ENCODE peak calls at places on chromosomes 6 and 20, in six cellular contexts. F is ascending aorta, D is sigmoid colon, H is AG04450, T is gastrocnemius medialis, O is SK-N-SH. E is an unnamed sample. For H3K9me3 and H3K27me3, the result is how much of the 10 kb centered on the place peaks cover.

GRCh38 chr6:10320291-10320690 is 94.6 kb downstream of the TFAP2A start:
- DNase-seq in D (no peak), F (no peak), T (no peak), H (no peak), O (no peak), E (no peak)

GRCh38 chr6:169386431-169387057 is 132.9 kb upstream of the THBS2 start:
- DNase-seq in F (no peak), O (peak), D (no peak), H (no peak), T (no peak), E (peak)

GRCh38 chr6:83252717-83253116 is 59.6 kb downstream of the RWDD2A start:
- DNase-seq in H (peak), O (no peak), F (no peak), D (no peak), T (no peak), E (no peak)

GRCh38 chr20:728022-728944 is 40.0 kb downstream of the SLC52A3 start:
- DNase-seq in T (peak), O (peak), F (no peak), D (no peak), H (no peak), E (no peak)

GRCh38 chr20:59006864-59007757 is at the start of gene CTSZ:
- DNase-seq in O (no peak), D (peak), H (no peak), T (no peak), F (peak), E (no peak)

GRCh38 chr20:57530327-57530981 is 5.5 kb upstream of the CTCFL start:
- DNase-seq in H (no peak), D (no peak), O (no peak), F (no peak), T (no peak), E (no peak)

GRCh38 chr6:14276667-14277404 is 159.3 kb downstream of the CD83 start:
- DNase-seq in T (no peak), F (no peak), H (no peak), D (no peak), O (no peak), E (no peak)

GRCh38 chr20:15702161-15702560 is 871.1 kb downstream of the KIF16B start:
- DNase-seq in T (no peak), O (no peak), F (no peak), D (no peak), H (no peak), E (no peak)

GRCh38 chr20:37142708-37143107 is 36.4 kb upstream of the RPN2 start:
- DNase-seq in O (no peak), F (no peak), D (no peak), H (no peak), T (no peak), E (no peak)

GRCh38 chr6:21149460-21149859 is 444.1 kb upstream of the SOX4 start:
- DNase-seq in H (no peak), O (no peak), T (no peak), D (no peak), F (no peak), E (no peak)

GRCh38 chr6:95589826-95590570 is 12.7 kb downstream of the MANEA start:
- DNase-seq in F (no peak), T (no peak), O (no peak), D (no peak), H (no peak), E (no peak)

GRCh38 chr6:95593025-95593424 is 15.7 kb downstream of the MANEA start:
- DNase-seq in O (no peak), H (no peak), T (no peak), D (no peak), F (no peak), E (no peak)

GRCh38 chr6:95587989-95588388 is 10.7 kb downstream of the MANEA start:
- DNase-seq in H (no peak), D (no peak), O (no peak), F (no peak), T (no peak), E (no peak)

DNA sequence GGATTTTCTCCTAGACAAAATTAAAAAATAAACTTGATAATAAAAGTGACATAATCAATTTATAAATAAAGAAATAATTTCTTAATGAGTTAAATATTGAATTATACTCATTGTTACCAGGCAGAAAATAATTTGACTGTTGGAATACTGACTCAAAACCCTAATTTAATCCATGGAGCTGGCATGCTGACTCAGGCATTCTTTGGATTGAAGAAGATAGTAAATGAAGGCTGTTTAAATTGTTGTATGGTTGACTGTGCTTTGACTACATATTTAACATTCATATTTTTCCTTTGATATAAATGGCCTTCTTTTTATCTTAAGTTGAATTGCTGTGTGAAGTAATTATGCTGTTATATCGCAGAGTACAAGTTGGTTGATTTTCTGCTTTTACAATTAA is 11.7 kb downstream of the MANEA start:
- DNase-seq in F (no peak), H (no peak), O (no peak), T (no peak), D (no peak), E (no peak)
- H3K9me3 ChIP-seq in F (under half), H (under half), O (under half), T (under half), D (under half), E (under half)

DNA sequence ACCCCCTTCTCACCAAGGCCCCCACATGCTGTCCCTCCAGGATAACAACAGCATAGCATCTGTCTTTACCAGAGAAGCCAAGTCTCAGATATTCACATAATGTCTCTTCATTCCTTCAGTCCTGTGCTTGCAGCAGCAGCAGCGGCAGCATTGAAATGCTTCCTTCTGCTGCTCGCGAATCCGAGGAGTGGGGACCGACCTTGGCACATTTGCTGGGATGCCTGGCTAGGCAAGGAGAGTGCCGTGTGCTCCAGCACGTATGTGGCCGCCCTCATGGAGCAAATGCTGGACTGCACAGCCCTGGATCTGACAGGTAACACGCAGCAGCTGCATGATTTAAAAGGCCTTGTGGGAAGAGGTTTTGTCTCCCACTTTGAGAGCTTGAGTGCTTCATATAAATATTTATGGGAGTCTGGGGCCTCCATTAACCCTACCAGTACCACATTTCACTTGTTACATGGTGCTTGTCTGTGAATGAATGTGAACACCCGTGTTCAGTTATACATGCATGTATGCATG is 9.9 kb downstream of the MAFB start:
- DNase-seq in F (no peak), H (no peak), O (no peak), D (no peak), T (no peak), E (no peak)
- H3K27me3 ChIP-seq in F (under half), H (under half), O (under half), D (under half), T (under half), E (under half)

DNA sequence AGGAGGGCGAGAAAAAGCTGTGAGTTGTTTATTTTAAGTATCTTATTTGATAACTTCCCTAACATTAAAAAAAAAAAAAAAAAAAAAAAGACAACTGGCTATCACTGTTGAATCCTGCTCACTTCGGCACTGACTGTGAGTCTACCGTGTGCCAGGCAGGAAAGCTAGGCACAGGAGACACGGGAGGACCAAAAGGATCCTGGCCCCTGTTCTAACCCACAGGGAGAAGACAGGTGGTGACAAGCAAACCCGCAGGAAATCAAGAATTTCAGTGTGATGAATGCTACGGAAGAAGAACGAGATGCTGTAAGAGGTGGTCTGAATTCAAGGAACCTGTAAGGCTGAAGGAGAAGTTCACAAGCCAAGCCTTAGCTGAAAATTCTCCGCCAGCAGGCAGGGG is 94.7 kb upstream of the NFATC2 start:
- DNase-seq in H (no peak), O (no peak), F (no peak), T (no peak), D (no peak), E (no peak)
- TF ChIP-seq CTCF in H (no peak), O (no peak), F (no peak), T (no peak), D (no peak), E (no peak)

GRCh38 chr6:154690857-154691256 is 42.4 kb upstream of the SCAF8 start:
- DNase-seq in F (no peak), D (no peak), O (no peak), T (no peak), H (no peak), E (no peak)
- H3K9me3 ChIP-seq in F (under half), D (under half), O (under half), T (under half), H (under half), E (under half)

GRCh38 chr6:36984581-36985383 is 1.2 kb downstream of the MTCH1 start:
- DNase-seq in T (peak), O (peak), D (peak), F (peak), H (peak), E (peak)

GRCh38 chr6:36986704-36987047 is 680 bp upstream of the MTCH1 start:
- DNase-seq in H (no peak), T (no peak), D (no peak), F (no peak), O (no peak), E (no peak)

GRCh38 chr6:36985384-36985962 is 523 bp downstream of the MTCH1 start:
- DNase-seq in F (no peak), T (no peak), H (no peak), D (no peak), O (no peak), E (no peak)

GRCh38 chr6:36983538-36983937 is 2.5 kb downstream of the MTCH1 start:
- DNase-seq in D (no peak), O (no peak), H (no peak), F (no peak), T (no peak), E (no peak)

DNA sequence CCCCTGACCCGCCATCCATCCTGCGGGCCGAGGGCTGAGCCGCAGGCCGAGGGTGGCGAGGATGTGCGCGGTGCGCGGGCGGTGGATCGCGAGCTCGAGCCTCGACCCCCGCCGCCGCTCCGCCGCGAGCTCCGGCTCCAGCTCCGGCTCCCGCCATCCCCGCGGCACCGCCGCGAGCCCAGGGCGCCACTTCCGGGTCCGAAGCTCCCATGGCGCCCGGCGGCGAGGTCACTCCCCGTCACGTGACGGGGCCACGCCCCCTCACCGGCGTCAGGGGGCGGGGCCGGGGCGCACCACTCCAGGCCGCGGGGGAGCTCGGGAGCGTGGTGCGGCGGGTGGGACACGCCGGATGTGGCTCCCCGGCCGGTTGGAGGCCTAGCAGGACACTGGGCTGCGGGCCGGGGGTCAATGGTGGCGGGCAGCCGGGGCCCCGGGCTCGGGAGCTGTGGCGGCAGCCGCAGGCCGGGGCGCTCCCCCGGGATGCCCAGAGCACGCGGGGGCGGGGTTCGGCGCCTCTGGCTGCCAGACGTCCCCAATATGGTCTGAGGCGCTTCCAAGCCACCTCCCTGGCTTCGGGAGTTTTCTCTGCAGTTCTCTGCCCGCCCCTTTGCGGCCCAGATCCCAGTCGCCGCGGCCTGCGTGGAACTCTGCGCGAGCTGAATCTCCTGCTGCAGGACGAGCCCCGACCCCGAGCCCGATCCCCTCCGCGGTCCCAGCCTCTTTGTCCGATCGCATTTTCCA is at the start of gene MTCH1:
- DNase-seq in D (peak), T (peak), O (peak), F (peak), H (peak), E (peak)
- H3K27me3 ChIP-seq in D (under half), T (under half), O (under half), F (under half), H (under half), E (under half)